ENCODE peak calls at places on chromosomes 4 and X, in ten cellular contexts. One of them, this sample, is unnamed.

GRCh38 chr4:55609393-55609821 is 17.4 kb upstream of the PDCL2 start:
- DNase-seq in Calu3: no peak
- DNase-seq in activated T-cell treated with anti-CD3 and anti-CD28 coated beads for 1 hour: no peak
- DNase-seq in CD8-positive, alpha-beta T cell: no peak
- DNase-seq in HCT116: no peak
- DNase-seq in activated CD4-positive, alpha-beta T cell treated with anti-CD3 and anti-CD28 coated beads, Interleukin-2, amount 50 U/mL, for 24 hours: no peak
- DNase-seq in A549: no peak
- DNase-seq in cardiac muscle cell: no peak
- DNase-seq in COR-L47: no peak
- DNase-seq in stimulated activated CD4-positive, alpha-beta T cell treated with anti-CD3 and anti-CD28 coated beads, Interleukin-15, amount 100 ng/mL, for 24 hours: no peak
- DNase-seq in this sample: no peak

GRCh38 chr4:137367608-137368007 is 164.7 kb downstream of the PCDH18 start:
- DNase-seq in HCT116: no peak
- DNase-seq in stimulated activated CD4-positive, alpha-beta T cell treated with anti-CD3 and anti-CD28 coated beads, Interleukin-15, amount 100 ng/mL, for 24 hours: no peak
- DNase-seq in A549: no peak
- DNase-seq in Calu3: no peak
- DNase-seq in cardiac muscle cell: no peak
- DNase-seq in COR-L47: no peak
- DNase-seq in activated T-cell treated with anti-CD3 and anti-CD28 coated beads for 1 hour: no peak
- DNase-seq in activated CD4-positive, alpha-beta T cell treated with anti-CD3 and anti-CD28 coated beads, Interleukin-2, amount 50 U/mL, for 24 hours: no peak
- DNase-seq in CD8-positive, alpha-beta T cell: no peak
- DNase-seq in this sample: peak; percentile 8

GRCh38 chrX:65932173-65933084 is 107.5 kb downstream of the VSIG4 start:
- DNase-seq in activated CD4-positive, alpha-beta T cell treated with anti-CD3 and anti-CD28 coated beads, Interleukin-2, amount 50 U/mL, for 24 hours: peak; percentile 25
- DNase-seq in HCT116: peak; percentile 92
- DNase-seq in COR-L47: peak; percentile 0
- DNase-seq in stimulated activated CD4-positive, alpha-beta T cell treated with anti-CD3 and anti-CD28 coated beads, Interleukin-15, amount 100 ng/mL, for 24 hours: peak; percentile 47
- DNase-seq in A549: no peak
- DNase-seq in cardiac muscle cell: no peak
- DNase-seq in activated T-cell treated with anti-CD3 and anti-CD28 coated beads for 1 hour: no peak
- DNase-seq in CD8-positive, alpha-beta T cell: no peak
- DNase-seq in Calu3: peak; percentile 70
- DNase-seq in this sample: peak; percentile 73

GRCh38 chrX:1661048-1661921 is 46.4 kb downstream of the ASMT start:
- DNase-seq in cardiac muscle cell: no peak
- DNase-seq in activated T-cell treated with anti-CD3 and anti-CD28 coated beads for 1 hour: peak; percentile 84
- DNase-seq in stimulated activated CD4-positive, alpha-beta T cell treated with anti-CD3 and anti-CD28 coated beads, Interleukin-15, amount 100 ng/mL, for 24 hours: peak; percentile 93
- DNase-seq in HCT116: peak; percentile 60
- DNase-seq in COR-L47: no peak
- DNase-seq in A549: no peak
- DNase-seq in CD8-positive, alpha-beta T cell: peak; percentile 85
- DNase-seq in activated CD4-positive, alpha-beta T cell treated with anti-CD3 and anti-CD28 coated beads, Interleukin-2, amount 50 U/mL, for 24 hours: peak; percentile 91
- DNase-seq in Calu3: no peak
- DNase-seq in this sample: peak; percentile 9

GRCh38 chr4:6633091-6633906 is 7.2 kb upstream of the MRFAP1 start:
- DNase-seq in Calu3: no peak
- DNase-seq in stimulated activated CD4-positive, alpha-beta T cell treated with anti-CD3 and anti-CD28 coated beads, Interleukin-15, amount 100 ng/mL, for 24 hours: no peak
- DNase-seq in activated CD4-positive, alpha-beta T cell treated with anti-CD3 and anti-CD28 coated beads, Interleukin-2, amount 50 U/mL, for 24 hours: no peak
- DNase-seq in activated T-cell treated with anti-CD3 and anti-CD28 coated beads for 1 hour: no peak
- DNase-seq in HCT116: no peak
- DNase-seq in CD8-positive, alpha-beta T cell: no peak
- DNase-seq in A549: no peak
- DNase-seq in COR-L47: peak; percentile 38
- DNase-seq in cardiac muscle cell: no peak
- DNase-seq in this sample: no peak

GRCh38 chr4:46844325-46844917 is 64.6 kb downstream of the COX7B2 start:
- DNase-seq in Calu3: peak; percentile 53
- DNase-seq in A549: peak; percentile 0
- DNase-seq in stimulated activated CD4-positive, alpha-beta T cell treated with anti-CD3 and anti-CD28 coated beads, Interleukin-15, amount 100 ng/mL, for 24 hours: peak; percentile 60
- DNase-seq in CD8-positive, alpha-beta T cell: peak; percentile 19
- DNase-seq in cardiac muscle cell: peak; percentile 81
- DNase-seq in activated CD4-positive, alpha-beta T cell treated with anti-CD3 and anti-CD28 coated beads, Interleukin-2, amount 50 U/mL, for 24 hours: peak; percentile 35
- DNase-seq in activated T-cell treated with anti-CD3 and anti-CD28 coated beads for 1 hour: peak; percentile 15
- DNase-seq in COR-L47: peak; percentile 73
- DNase-seq in HCT116: peak; percentile 27
- DNase-seq in this sample: peak; percentile 55

GRCh38 chr4:86496094-86497060 is 97.7 kb upstream of the PTPN13 start:
- DNase-seq in stimulated activated CD4-positive, alpha-beta T cell treated with anti-CD3 and anti-CD28 coated beads, Interleukin-15, amount 100 ng/mL, for 24 hours: peak; percentile 29
- DNase-seq in A549: peak; percentile 41
- DNase-seq in Calu3: peak; percentile 29
- DNase-seq in cardiac muscle cell: peak; percentile 49
- DNase-seq in activated T-cell treated with anti-CD3 and anti-CD28 coated beads for 1 hour: peak; percentile 4
- DNase-seq in activated CD4-positive, alpha-beta T cell treated with anti-CD3 and anti-CD28 coated beads, Interleukin-2, amount 50 U/mL, for 24 hours: peak; percentile 2
- DNase-seq in HCT116: peak; percentile 35
- DNase-seq in CD8-positive, alpha-beta T cell: no peak
- DNase-seq in COR-L47: peak; percentile 8
- DNase-seq in this sample: peak; percentile 41

GRCh38 chr4:113407409-113407808 is 354.1 kb downstream of the CAMK2D start:
- DNase-seq in stimulated activated CD4-positive, alpha-beta T cell treated with anti-CD3 and anti-CD28 coated beads, Interleukin-15, amount 100 ng/mL, for 24 hours: no peak
- DNase-seq in activated T-cell treated with anti-CD3 and anti-CD28 coated beads for 1 hour: no peak
- DNase-seq in cardiac muscle cell: no peak
- DNase-seq in activated CD4-positive, alpha-beta T cell treated with anti-CD3 and anti-CD28 coated beads, Interleukin-2, amount 50 U/mL, for 24 hours: no peak
- DNase-seq in Calu3: no peak
- DNase-seq in COR-L47: peak; percentile 10
- DNase-seq in CD8-positive, alpha-beta T cell: no peak
- DNase-seq in A549: no peak
- DNase-seq in HCT116: no peak
- DNase-seq in this sample: no peak

GRCh38 chr4:80461412-80461811 is 125.9 kb downstream of the CFAP299 start:
- DNase-seq in activated T-cell treated with anti-CD3 and anti-CD28 coated beads for 1 hour: no peak
- DNase-seq in stimulated activated CD4-positive, alpha-beta T cell treated with anti-CD3 and anti-CD28 coated beads, Interleukin-15, amount 100 ng/mL, for 24 hours: no peak
- DNase-seq in A549: no peak
- DNase-seq in COR-L47: no peak
- DNase-seq in cardiac muscle cell: no peak
- DNase-seq in CD8-positive, alpha-beta T cell: no peak
- DNase-seq in activated CD4-positive, alpha-beta T cell treated with anti-CD3 and anti-CD28 coated beads, Interleukin-2, amount 50 U/mL, for 24 hours: no peak
- DNase-seq in Calu3: no peak
- DNase-seq in HCT116: no peak
- DNase-seq in this sample: no peak

GRCh38 chrX:70445876-70446275 is 1.2 kb downstream of the DLG3 start:
- DNase-seq in stimulated activated CD4-positive, alpha-beta T cell treated with anti-CD3 and anti-CD28 coated beads, Interleukin-15, amount 100 ng/mL, for 24 hours: no peak
- DNase-seq in cardiac muscle cell: no peak
- DNase-seq in HCT116: no peak
- DNase-seq in activated CD4-positive, alpha-beta T cell treated with anti-CD3 and anti-CD28 coated beads, Interleukin-2, amount 50 U/mL, for 24 hours: no peak
- DNase-seq in activated T-cell treated with anti-CD3 and anti-CD28 coated beads for 1 hour: no peak
- DNase-seq in Calu3: no peak
- DNase-seq in CD8-positive, alpha-beta T cell: no peak
- DNase-seq in A549: no peak
- DNase-seq in COR-L47: no peak
- DNase-seq in this sample: no peak

GRCh38 chr4:99207911-99208718 is 10.9 kb downstream of the ADH6 start:
- DNase-seq in COR-L47: no peak
- DNase-seq in A549: no peak
- DNase-seq in activated CD4-positive, alpha-beta T cell treated with anti-CD3 and anti-CD28 coated beads, Interleukin-2, amount 50 U/mL, for 24 hours: no peak
- DNase-seq in CD8-positive, alpha-beta T cell: no peak
- DNase-seq in activated T-cell treated with anti-CD3 and anti-CD28 coated beads for 1 hour: no peak
- DNase-seq in stimulated activated CD4-positive, alpha-beta T cell treated with anti-CD3 and anti-CD28 coated beads, Interleukin-15, amount 100 ng/mL, for 24 hours: no peak
- DNase-seq in cardiac muscle cell: no peak
- DNase-seq in Calu3: no peak
- DNase-seq in HCT116: no peak
- DNase-seq in this sample: no peak

GRCh38 chrX:39777623-39778025 is 320.1 kb downstream of the BCOR start:
- DNase-seq in Calu3: no peak
- DNase-seq in COR-L47: no peak
- DNase-seq in cardiac muscle cell: no peak
- DNase-seq in stimulated activated CD4-positive, alpha-beta T cell treated with anti-CD3 and anti-CD28 coated beads, Interleukin-15, amount 100 ng/mL, for 24 hours: peak; percentile 41
- DNase-seq in A549: no peak
- DNase-seq in activated T-cell treated with anti-CD3 and anti-CD28 coated beads for 1 hour: no peak
- DNase-seq in CD8-positive, alpha-beta T cell: no peak
- DNase-seq in activated CD4-positive, alpha-beta T cell treated with anti-CD3 and anti-CD28 coated beads, Interleukin-2, amount 50 U/mL, for 24 hours: no peak
- DNase-seq in HCT116: no peak
- DNase-seq in this sample: no peak

GRCh38 chrX:115649461-115650063 is 88.6 kb downstream of the PLS3 start:
- DNase-seq in Calu3: no peak
- DNase-seq in HCT116: no peak
- DNase-seq in activated T-cell treated with anti-CD3 and anti-CD28 coated beads for 1 hour: no peak
- DNase-seq in activated CD4-positive, alpha-beta T cell treated with anti-CD3 and anti-CD28 coated beads, Interleukin-2, amount 50 U/mL, for 24 hours: no peak
- DNase-seq in A549: no peak
- DNase-seq in stimulated activated CD4-positive, alpha-beta T cell treated with anti-CD3 and anti-CD28 coated beads, Interleukin-15, amount 100 ng/mL, for 24 hours: no peak
- DNase-seq in CD8-positive, alpha-beta T cell: no peak
- DNase-seq in cardiac muscle cell: no peak
- DNase-seq in COR-L47: no peak
- DNase-seq in this sample: no peak

GRCh38 chr4:184347251-184348239 is 126.8 kb downstream of the IRF2 start:
- DNase-seq in activated T-cell treated with anti-CD3 and anti-CD28 coated beads for 1 hour: no peak
- DNase-seq in COR-L47: no peak
- DNase-seq in CD8-positive, alpha-beta T cell: no peak
- DNase-seq in activated CD4-positive, alpha-beta T cell treated with anti-CD3 and anti-CD28 coated beads, Interleukin-2, amount 50 U/mL, for 24 hours: no peak
- DNase-seq in A549: no peak
- DNase-seq in stimulated activated CD4-positive, alpha-beta T cell treated with anti-CD3 and anti-CD28 coated beads, Interleukin-15, amount 100 ng/mL, for 24 hours: no peak
- DNase-seq in cardiac muscle cell: peak; percentile 68
- DNase-seq in Calu3: peak; percentile 67
- DNase-seq in HCT116: no peak
- DNase-seq in this sample: peak; percentile 46

GRCh38 chr4:164768516-164768915 is 14.6 kb downstream of the SMIM31 start:
- DNase-seq in Calu3: no peak
- DNase-seq in A549: no peak
- DNase-seq in activated CD4-positive, alpha-beta T cell treated with anti-CD3 and anti-CD28 coated beads, Interleukin-2, amount 50 U/mL, for 24 hours: no peak
- DNase-seq in CD8-positive, alpha-beta T cell: no peak
- DNase-seq in HCT116: peak; percentile 6
- DNase-seq in cardiac muscle cell: no peak
- DNase-seq in activated T-cell treated with anti-CD3 and anti-CD28 coated beads for 1 hour: no peak
- DNase-seq in COR-L47: no peak
- DNase-seq in stimulated activated CD4-positive, alpha-beta T cell treated with anti-CD3 and anti-CD28 coated beads, Interleukin-15, amount 100 ng/mL, for 24 hours: no peak
- DNase-seq in this sample: no peak

GRCh38 chr4:90951037-90951436 is 823.8 kb downstream of the CCSER1 start:
- DNase-seq in activated T-cell treated with anti-CD3 and anti-CD28 coated beads for 1 hour: no peak
- DNase-seq in cardiac muscle cell: no peak
- DNase-seq in HCT116: peak; percentile 66
- DNase-seq in activated CD4-positive, alpha-beta T cell treated with anti-CD3 and anti-CD28 coated beads, Interleukin-2, amount 50 U/mL, for 24 hours: no peak
- DNase-seq in CD8-positive, alpha-beta T cell: no peak
- DNase-seq in COR-L47: peak; percentile 3
- DNase-seq in stimulated activated CD4-positive, alpha-beta T cell treated with anti-CD3 and anti-CD28 coated beads, Interleukin-15, amount 100 ng/mL, for 24 hours: no peak
- DNase-seq in Calu3: peak; percentile 23
- DNase-seq in A549: peak; percentile 25
- DNase-seq in this sample: peak; percentile 76

GRCh38 chr4:26388671-26389070 is 67.9 kb downstream of the RBPJ start:
- DNase-seq in cardiac muscle cell: no peak
- DNase-seq in stimulated activated CD4-positive, alpha-beta T cell treated with anti-CD3 and anti-CD28 coated beads, Interleukin-15, amount 100 ng/mL, for 24 hours: no peak
- DNase-seq in activated CD4-positive, alpha-beta T cell treated with anti-CD3 and anti-CD28 coated beads, Interleukin-2, amount 50 U/mL, for 24 hours: no peak
- DNase-seq in activated T-cell treated with anti-CD3 and anti-CD28 coated beads for 1 hour: no peak
- DNase-seq in COR-L47: no peak
- DNase-seq in Calu3: no peak
- DNase-seq in CD8-positive, alpha-beta T cell: no peak
- DNase-seq in A549: no peak
- DNase-seq in HCT116: no peak
- DNase-seq in this sample: no peak

GRCh38 chr4:8391071-8391470 is 49.5 kb downstream of the ACOX3 start:
- DNase-seq in Calu3: no peak
- DNase-seq in activated CD4-positive, alpha-beta T cell treated with anti-CD3 and anti-CD28 coated beads, Interleukin-2, amount 50 U/mL, for 24 hours: no peak
- DNase-seq in COR-L47: no peak
- DNase-seq in HCT116: no peak
- DNase-seq in stimulated activated CD4-positive, alpha-beta T cell treated with anti-CD3 and anti-CD28 coated beads, Interleukin-15, amount 100 ng/mL, for 24 hours: no peak
- DNase-seq in cardiac muscle cell: no peak
- DNase-seq in activated T-cell treated with anti-CD3 and anti-CD28 coated beads for 1 hour: no peak
- DNase-seq in CD8-positive, alpha-beta T cell: no peak
- DNase-seq in A549: no peak
- DNase-seq in this sample: no peak

GRCh38 chr4:94390804-94391410 is 48.3 kb upstream of the HPGDS start:
- DNase-seq in activated CD4-positive, alpha-beta T cell treated with anti-CD3 and anti-CD28 coated beads, Interleukin-2, amount 50 U/mL, for 24 hours: peak; percentile 3
- DNase-seq in CD8-positive, alpha-beta T cell: no peak
- DNase-seq in stimulated activated CD4-positive, alpha-beta T cell treated with anti-CD3 and anti-CD28 coated beads, Interleukin-15, amount 100 ng/mL, for 24 hours: peak; percentile 33
- DNase-seq in cardiac muscle cell: no peak
- DNase-seq in A549: peak; percentile 10
- DNase-seq in COR-L47: peak; percentile 21
- DNase-seq in HCT116: no peak
- DNase-seq in activated T-cell treated with anti-CD3 and anti-CD28 coated beads for 1 hour: no peak
- DNase-seq in Calu3: peak; percentile 22
- DNase-seq in this sample: peak; percentile 15

GRCh38 chrX:8906299-8906698 is 105.1 kb upstream of the FAM9A start:
- DNase-seq in COR-L47: no peak
- DNase-seq in A549: no peak
- DNase-seq in CD8-positive, alpha-beta T cell: no peak
- DNase-seq in activated T-cell treated with anti-CD3 and anti-CD28 coated beads for 1 hour: no peak
- DNase-seq in HCT116: no peak
- DNase-seq in Calu3: no peak
- DNase-seq in activated CD4-positive, alpha-beta T cell treated with anti-CD3 and anti-CD28 coated beads, Interleukin-2, amount 50 U/mL, for 24 hours: no peak
- DNase-seq in stimulated activated CD4-positive, alpha-beta T cell treated with anti-CD3 and anti-CD28 coated beads, Interleukin-15, amount 100 ng/mL, for 24 hours: no peak
- DNase-seq in cardiac muscle cell: no peak
- DNase-seq in this sample: no peak

GRCh38 chr4:76485450-76485849 is 50.4 kb downstream of the SHROOM3 start:
- DNase-seq in COR-L47: no peak
- DNase-seq in Calu3: peak; percentile 27
- DNase-seq in CD8-positive, alpha-beta T cell: no peak
- DNase-seq in activated T-cell treated with anti-CD3 and anti-CD28 coated beads for 1 hour: no peak
- DNase-seq in stimulated activated CD4-positive, alpha-beta T cell treated with anti-CD3 and anti-CD28 coated beads, Interleukin-15, amount 100 ng/mL, for 24 hours: no peak
- DNase-seq in cardiac muscle cell: peak; percentile 14
- DNase-seq in HCT116: peak; percentile 62
- DNase-seq in activated CD4-positive, alpha-beta T cell treated with anti-CD3 and anti-CD28 coated beads, Interleukin-2, amount 50 U/mL, for 24 hours: no peak
- DNase-seq in A549: no peak
- DNase-seq in this sample: peak; percentile 17

GRCh38 chrX:46576458-46576857 is 2.9 kb downstream of the CHST7 start:
- DNase-seq in cardiac muscle cell: no peak
- DNase-seq in HCT116: no peak
- DNase-seq in COR-L47: no peak
- DNase-seq in activated CD4-positive, alpha-beta T cell treated with anti-CD3 and anti-CD28 coated beads, Interleukin-2, amount 50 U/mL, for 24 hours: no peak
- DNase-seq in activated T-cell treated with anti-CD3 and anti-CD28 coated beads for 1 hour: no peak
- DNase-seq in A549: no peak
- DNase-seq in CD8-positive, alpha-beta T cell: no peak
- DNase-seq in Calu3: no peak
- DNase-seq in stimulated activated CD4-positive, alpha-beta T cell treated with anti-CD3 and anti-CD28 coated beads, Interleukin-15, amount 100 ng/mL, for 24 hours: no peak
- DNase-seq in this sample: no peak

GRCh38 chrX:38375888-38376287 is 23.5 kb downstream of the OTC start:
- DNase-seq in activated T-cell treated with anti-CD3 and anti-CD28 coated beads for 1 hour: no peak
- DNase-seq in cardiac muscle cell: peak; percentile 8
- DNase-seq in activated CD4-positive, alpha-beta T cell treated with anti-CD3 and anti-CD28 coated beads, Interleukin-2, amount 50 U/mL, for 24 hours: no peak
- DNase-seq in CD8-positive, alpha-beta T cell: no peak
- DNase-seq in COR-L47: no peak
- DNase-seq in A549: peak; percentile 4
- DNase-seq in HCT116: peak; percentile 0
- DNase-seq in stimulated activated CD4-positive, alpha-beta T cell treated with anti-CD3 and anti-CD28 coated beads, Interleukin-15, amount 100 ng/mL, for 24 hours: no peak
- DNase-seq in Calu3: peak; percentile 4
- DNase-seq in this sample: peak; percentile 4

GRCh38 chr4:3291969-3292570 is 751 bp upstream of the RGS12 start:
- DNase-seq in cardiac muscle cell: peak; percentile 65
- DNase-seq in activated CD4-positive, alpha-beta T cell treated with anti-CD3 and anti-CD28 coated beads, Interleukin-2, amount 50 U/mL, for 24 hours: no peak
- DNase-seq in A549: peak; percentile 36
- DNase-seq in COR-L47: peak; percentile 80
- DNase-seq in Calu3: peak; percentile 60
- DNase-seq in activated T-cell treated with anti-CD3 and anti-CD28 coated beads for 1 hour: no peak
- DNase-seq in HCT116: peak; percentile 8
- DNase-seq in stimulated activated CD4-positive, alpha-beta T cell treated with anti-CD3 and anti-CD28 coated beads, Interleukin-15, amount 100 ng/mL, for 24 hours: peak; percentile 37
- DNase-seq in CD8-positive, alpha-beta T cell: no peak
- DNase-seq in this sample: peak; percentile 72

GRCh38 chr4:3485011-3485881 is 22.1 kb downstream of the DOK7 start:
- DNase-seq in COR-L47: no peak
- DNase-seq in cardiac muscle cell: no peak
- DNase-seq in A549: no peak
- DNase-seq in HCT116: no peak
- DNase-seq in Calu3: peak; percentile 63
- DNase-seq in stimulated activated CD4-positive, alpha-beta T cell treated with anti-CD3 and anti-CD28 coated beads, Interleukin-15, amount 100 ng/mL, for 24 hours: no peak
- DNase-seq in activated T-cell treated with anti-CD3 and anti-CD28 coated beads for 1 hour: no peak
- DNase-seq in activated CD4-positive, alpha-beta T cell treated with anti-CD3 and anti-CD28 coated beads, Interleukin-2, amount 50 U/mL, for 24 hours: no peak
- DNase-seq in CD8-positive, alpha-beta T cell: no peak
- DNase-seq in this sample: no peak

GRCh38 chrX:122943918-122944317 is 240.2 kb upstream of the GRIA3 start:
- DNase-seq in A549: no peak
- DNase-seq in CD8-positive, alpha-beta T cell: no peak
- DNase-seq in activated T-cell treated with anti-CD3 and anti-CD28 coated beads for 1 hour: no peak
- DNase-seq in COR-L47: no peak
- DNase-seq in HCT116: no peak
- DNase-seq in activated CD4-positive, alpha-beta T cell treated with anti-CD3 and anti-CD28 coated beads, Interleukin-2, amount 50 U/mL, for 24 hours: no peak
- DNase-seq in cardiac muscle cell: no peak
- DNase-seq in Calu3: no peak
- DNase-seq in stimulated activated CD4-positive, alpha-beta T cell treated with anti-CD3 and anti-CD28 coated beads, Interleukin-15, amount 100 ng/mL, for 24 hours: no peak
- DNase-seq in this sample: peak; percentile 80

GRCh38 chr4:114879916-114880315 is 233.5 kb downstream of the NDST4 start:
- DNase-seq in Calu3: no peak
- DNase-seq in stimulated activated CD4-positive, alpha-beta T cell treated with anti-CD3 and anti-CD28 coated beads, Interleukin-15, amount 100 ng/mL, for 24 hours: no peak
- DNase-seq in HCT116: no peak
- DNase-seq in CD8-positive, alpha-beta T cell: no peak
- DNase-seq in activated T-cell treated with anti-CD3 and anti-CD28 coated beads for 1 hour: no peak
- DNase-seq in activated CD4-positive, alpha-beta T cell treated with anti-CD3 and anti-CD28 coated beads, Interleukin-2, amount 50 U/mL, for 24 hours: no peak
- DNase-seq in cardiac muscle cell: no peak
- DNase-seq in COR-L47: peak; percentile 60
- DNase-seq in A549: no peak
- DNase-seq in this sample: no peak

GRCh38 chr4:122010610-122011009 is 58.8 kb upstream of the TRPC3 start:
- DNase-seq in activated T-cell treated with anti-CD3 and anti-CD28 coated beads for 1 hour: no peak
- DNase-seq in CD8-positive, alpha-beta T cell: no peak
- DNase-seq in A549: no peak
- DNase-seq in stimulated activated CD4-positive, alpha-beta T cell treated with anti-CD3 and anti-CD28 coated beads, Interleukin-15, amount 100 ng/mL, for 24 hours: no peak
- DNase-seq in activated CD4-positive, alpha-beta T cell treated with anti-CD3 and anti-CD28 coated beads, Interleukin-2, amount 50 U/mL, for 24 hours: no peak
- DNase-seq in HCT116: no peak
- DNase-seq in Calu3: no peak
- DNase-seq in cardiac muscle cell: no peak
- DNase-seq in COR-L47: peak; percentile 25
- DNase-seq in this sample: peak; percentile 45